ENCODE peak calls at places on chromosome 1, in four cellular contexts. B is CD4-positive, alpha-beta memory T cell; E is left ventricle myocardium inferior; H is SJSA1. G is an unnamed sample.

GRCh38 chr1:207789386-207789785 is 37.5 kb downstream of the CD46 start:
- DNase-seq in E (no peak), H (no peak), B (no peak), G (no peak)

GRCh38 chr1:145985502-145986439 is 10.6 kb downstream of the TXNIP start:
- DNase-seq in B (no peak), E (peak; percentile 58), H (peak; percentile 88), G (no peak)

GRCh38 chr1:234990328-234990675 is 138.3 kb downstream of the TOMM20 start:
- DNase-seq in B (no peak), E (no peak), H (no peak), G (no peak)

GRCh38 chr1:32870615-32871363 is at the start of gene FNDC5:
- DNase-seq in H (no peak), E (peak; percentile 36), B (no peak), G (no peak)

GRCh38 chr1:237712808-237713207 is 177.9 kb downstream of the ZP4 start:
- DNase-seq in B (no peak), E (no peak), H (no peak), G (no peak)

GRCh38 chr1:33181038-33181861 is 593 bp downstream of the TRIM62 start:
- DNase-seq in B (peak; percentile 51), E (peak; percentile 56), H (peak; percentile 76), G (peak; percentile 15)

GRCh38 chr1:94105957-94106529 is 14.9 kb downstream of the ABCA4 start:
- DNase-seq in H (no peak), E (no peak), B (no peak), G (no peak)

GRCh38 chr1:165036403-165036802 is 320.1 kb downstream of the LMX1A start:
- DNase-seq in E (no peak), H (no peak), B (no peak), G (no peak)

GRCh38 chr1:232613752-232614381 is 16.1 kb downstream of the SIPA1L2 start:
- DNase-seq in E (no peak), H (peak; percentile 61), B (no peak), G (no peak)

GRCh38 chr1:155080250-155081228 is 1.9 kb downstream of the EFNA3 start:
- DNase-seq in E (no peak), B (no peak), H (no peak), G (no peak)

GRCh38 chr1:155082941-155083541 is 4.4 kb downstream of the EFNA3 start:
- DNase-seq in H (no peak), E (no peak), B (no peak), G (no peak)

GRCh38 chr1:155082301-155082940 is 3.8 kb downstream of the EFNA3 start:
- DNase-seq in B (no peak), E (no peak), H (no peak), G (no peak)

GRCh38 chr1:155079487-155080249 is 1.0 kb downstream of the EFNA3 start:
- DNase-seq in E (no peak), H (no peak), B (no peak), G (no peak)

GRCh38 chr1:155081472-155082300 is 3.0 kb downstream of the EFNA3 start:
- DNase-seq in H (no peak), B (no peak), E (no peak), G (no peak)
- H3K4me1 ChIP-seq in H (peaks cover 56% of the 10 kb centered on the region), B (peaks cover 73% of the 10 kb centered on the region), E (peaks cover 80% of the 10 kb centered on the region), G (peaks cover 65% of the 10 kb centered on the region)

GRCh38 chr1:50271337-50271736 is 151.9 kb downstream of the DMRTA2 start:
- DNase-seq in H (no peak), E (peak; percentile 18), B (no peak), G (no peak)

GRCh38 chr1:50270926-50271325 is 152.3 kb downstream of the DMRTA2 start:
- DNase-seq in E (no peak), H (no peak), B (no peak), G (no peak)

GRCh38 chr1:50268049-50268448 is 155.2 kb downstream of the DMRTA2 start:
- DNase-seq in E (no peak), B (no peak), H (no peak), G (no peak)

GRCh38 chr1:50266509-50266908 is 156.7 kb downstream of the DMRTA2 start:
- DNase-seq in H (no peak), B (no peak), E (no peak), G (no peak)

GRCh38 chr1:50265790-50266314 is 157.1 kb downstream of the ELAVL4 start:
- DNase-seq in E (no peak), H (no peak), B (no peak), G (no peak)
- H3K27ac ChIP-seq in E (peak overlapping the region; percentile 54), H (no peak overlapping the region), B (no peak overlapping the region), G (no peak overlapping the region)

GRCh38 chr1:12619396-12620141 is 1.6 kb upstream of the DHRS3 start:
- DNase-seq in H (peak; percentile 62), B (peak; percentile 72), E (peak; percentile 88), G (peak; percentile 51)
- H3K4me1 ChIP-seq in H (peaks cover 49% of the 10 kb centered on the region), B (peaks cover 43% of the 10 kb centered on the region), E (peaks cover 77% of the 10 kb centered on the region), G (peaks cover 33% of the 10 kb centered on the region)

DNA sequence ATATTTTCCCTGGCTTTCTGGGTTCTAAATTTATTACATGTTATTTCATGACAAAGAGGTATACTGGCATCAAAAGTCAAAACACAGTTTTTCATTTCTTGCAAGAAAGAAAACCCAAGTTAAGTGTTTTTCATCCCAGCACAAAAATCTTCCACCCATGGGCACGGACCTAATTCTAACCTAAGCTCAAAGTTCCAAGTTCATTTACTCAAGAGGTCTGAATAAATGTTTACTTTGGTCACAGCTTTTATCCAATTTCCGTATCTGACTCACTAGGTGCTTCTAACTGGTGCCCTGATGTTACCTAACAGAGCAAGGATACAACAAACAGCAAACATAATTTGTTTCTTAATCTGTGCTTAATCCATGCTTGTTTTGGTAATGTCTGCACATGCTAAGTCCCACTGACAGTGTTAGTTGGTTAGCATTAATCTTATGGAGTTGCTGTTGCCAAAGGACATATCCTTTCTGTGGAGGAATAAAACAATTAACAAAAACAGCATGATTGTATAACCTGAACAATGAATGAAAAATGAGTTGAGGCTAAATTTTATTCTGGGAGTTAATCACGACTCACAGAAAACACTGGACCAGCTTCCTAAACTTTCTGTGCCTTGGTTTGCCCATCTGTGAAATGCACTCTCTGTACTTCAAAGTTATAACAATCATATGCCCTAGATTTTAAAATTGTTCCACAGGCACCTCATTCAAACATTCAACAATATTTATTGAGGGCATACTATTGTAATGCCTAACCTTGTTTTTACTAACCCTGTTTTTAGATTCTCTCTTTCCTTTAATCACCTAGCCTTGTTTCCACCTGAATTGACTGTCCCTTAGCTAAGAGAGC is 4.2 kb upstream of the CHD1L start:
- DNase-seq in E (no peak), H (no peak), B (no peak), G (no peak)
- H3K27ac ChIP-seq in E (no peak overlapping the region), H (no peak overlapping the region), B (no peak overlapping the region), G (no peak overlapping the region)

GRCh38 chr1:184915463-184916080 is 58.7 kb downstream of the NIBAN1 start:
- DNase-seq in B (no peak), E (no peak), H (no peak), G (no peak)

GRCh38 chr1:184914149-184914548 is 60.2 kb downstream of the NIBAN1 start:
- DNase-seq in H (no peak), B (no peak), E (no peak), G (no peak)

DNA sequence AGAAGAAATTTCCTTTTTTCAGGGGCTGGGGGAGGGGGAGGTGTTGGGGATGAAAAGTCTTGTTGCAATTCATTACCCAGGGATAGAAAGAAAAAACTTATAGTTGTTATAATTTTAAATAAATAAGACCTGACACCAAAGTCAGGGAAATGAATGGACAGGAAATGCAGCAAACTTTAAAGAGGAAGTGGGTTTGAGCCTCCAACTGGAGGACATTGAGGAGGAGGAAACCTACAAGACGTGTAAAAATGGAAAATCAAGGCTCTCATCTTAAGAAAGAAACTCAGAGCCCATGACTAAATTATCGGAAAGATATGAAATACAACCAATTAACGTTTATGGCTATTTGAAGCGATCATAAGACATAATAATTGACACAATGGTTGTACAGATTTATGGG is 54.4 kb downstream of the NIBAN1 start:
- DNase-seq in E (no peak), B (no peak), H (no peak), G (no peak)
- H3K4me1 ChIP-seq in E (peaks cover 53% of the 10 kb centered on the region), B (no peaks in the 10 kb centered on the region), H (no peaks in the 10 kb centered on the region), G (no peaks in the 10 kb centered on the region)

GRCh38 chr1:4687943-4688342 is 33.5 kb downstream of the AJAP1 start:
- DNase-seq in B (no peak), H (no peak), E (no peak), G (no peak)

GRCh38 chr1:4691766-4692405 is 37.5 kb downstream of the AJAP1 start:
- DNase-seq in B (no peak), E (no peak), H (no peak), G (no peak)

GRCh38 chr1:4690951-4691675 is 36.7 kb downstream of the AJAP1 start:
- DNase-seq in E (no peak), H (no peak), B (no peak), G (no peak)

GRCh38 chr1:4689941-4690635 is 35.7 kb downstream of the AJAP1 start:
- DNase-seq in E (no peak), B (no peak), H (no peak), G (no peak)

DNA sequence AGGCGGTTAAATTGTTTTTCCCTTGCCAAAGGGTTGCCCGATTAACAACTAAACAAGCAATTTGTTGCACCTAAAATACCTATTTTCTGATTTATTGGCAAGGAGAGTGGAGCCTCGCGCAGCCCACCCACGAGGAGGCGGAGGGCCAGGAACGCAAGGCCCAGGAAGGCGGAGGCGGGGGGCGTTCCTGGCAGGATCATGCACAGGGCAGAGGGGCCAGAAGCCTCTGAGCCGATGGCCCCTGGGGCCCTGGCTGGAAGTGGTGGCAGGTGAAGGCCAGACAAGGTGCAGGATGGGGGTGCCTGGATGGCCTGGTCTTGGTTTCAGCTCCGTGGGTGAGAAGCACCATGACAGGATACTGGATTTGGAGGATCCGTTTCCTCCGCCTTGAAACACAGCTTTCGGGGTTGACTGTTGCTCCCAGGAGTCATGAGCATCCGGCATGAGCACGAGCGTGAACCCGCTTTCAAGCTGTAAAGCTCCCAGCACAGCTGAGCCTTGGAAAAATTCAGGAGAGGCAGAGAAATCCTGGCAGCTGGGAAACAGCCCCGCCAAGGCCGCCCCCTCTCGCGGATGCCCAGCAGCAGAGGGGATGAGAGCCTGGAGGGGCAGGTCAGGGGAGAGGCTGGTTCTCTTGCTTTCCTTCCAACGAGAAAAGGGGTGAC is 35.0 kb downstream of the AJAP1 start:
- DNase-seq in B (no peak), H (no peak), E (no peak), G (no peak)
- H3K27ac ChIP-seq in B (no peak overlapping the region), H (no peak overlapping the region), E (no peak overlapping the region), G (no peak overlapping the region)

DNA sequence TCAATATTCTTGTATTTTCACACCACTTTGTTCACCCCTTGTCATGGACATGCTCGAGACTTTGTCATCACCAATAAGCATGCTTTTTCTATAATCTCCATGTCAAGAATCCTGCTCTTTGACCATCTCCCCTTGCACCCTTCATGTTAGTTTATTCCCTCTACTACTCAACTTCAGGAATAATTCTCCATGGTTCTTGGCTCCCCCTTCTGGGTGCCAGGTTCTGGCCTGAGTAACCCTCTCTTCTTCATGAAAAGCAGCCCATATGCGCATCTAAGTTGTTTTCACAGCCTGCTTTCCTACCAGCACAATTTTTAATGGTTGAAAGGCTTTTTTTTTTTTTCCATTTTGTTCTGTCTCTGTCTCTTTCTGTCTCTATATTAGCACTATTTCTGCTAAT is 160.7 kb downstream of the LEPR start:
- DNase-seq in E (no peak), H (no peak), B (no peak), G (no peak)
- H3K4me1 ChIP-seq in E (peaks cover 5% of the 10 kb centered on the region), H (no peaks in the 10 kb centered on the region), B (no peaks in the 10 kb centered on the region), G (no peaks in the 10 kb centered on the region)

G was measured in effector memory CD4-positive, alpha-beta T cell.